ENCODE peak calls at places on chromosomes 5 and 9, in six cellular contexts. M is fibroblast of the aortic adventitia; O is CD8-positive, alpha-beta T cell; L is cardiac fibroblast; N is gastrocnemius medialis; A is WERI-Rb-1. B is an unnamed sample.

GRCh38 chr5:179261301-179262125 is 83.7 kb downstream of the ADAMTS2 start:
- DNase-seq in M (no peak), O (no peak), L (no peak), N (no peak), A (peak), B (peak)

GRCh38 chr5:139369181-139369580 is 13.9 kb downstream of the SLC23A1 start:
- DNase-seq in M (peak), O (no peak), L (peak), N (no peak), A (no peak), B (no peak)

GRCh38 chr5:144247131-144247530 is 76.5 kb downstream of the KCTD16 start:
- DNase-seq in M (no peak), O (no peak), L (no peak), N (no peak), A (no peak), B (no peak)

GRCh38 chr9:97363661-97364299 is 48.1 kb upstream of the TDRD7 start:
- DNase-seq in M (no peak), O (no peak), L (no peak), N (no peak), A (no peak), B (no peak)

GRCh38 chr5:80667384-80667783 is 12.6 kb upstream of the DHFR start:
- DNase-seq in M (no peak), O (no peak), L (no peak), N (no peak), A (no peak), B (no peak)

GRCh38 chr5:32232441-32233219 is 58.5 kb upstream of the GOLPH3 start:
- DNase-seq in M (peak), O (peak), L (peak), N (peak), A (peak), B (peak)

GRCh38 chr5:163309850-163310365 is 127.5 kb upstream of the CCNG1 start:
- DNase-seq in M (no peak), O (no peak), L (no peak), N (no peak), A (no peak), B (no peak)

GRCh38 chr5:78706381-78706780 is 57.8 kb upstream of the LHFPL2 start:
- DNase-seq in M (no peak), O (no peak), L (peak), N (no peak), A (no peak), B (no peak)

GRCh38 chr9:93826905-93827544 is 128.1 kb downstream of the BARX1 start:
- DNase-seq in M (no peak), O (no peak), L (no peak), N (no peak), A (peak), B (no peak)

GRCh38 chr9:78035369-78035993 is 3.9 kb upstream of the GNAQ start:
- DNase-seq in M (peak), O (peak), L (peak), N (peak), A (peak), B (peak)

GRCh38 chr9:74672237-74672636 is 175.1 kb downstream of the RORB start:
- DNase-seq in M (no peak), O (no peak), L (no peak), N (no peak), A (no peak), B (no peak)

GRCh38 chr9:98502976-98503325 is 205.8 kb downstream of the GABBR2 start:
- DNase-seq in M (peak), O (no peak), L (peak), N (no peak), A (no peak), B (no peak)

GRCh38 chr9:133528887-133529262 is 4.1 kb upstream of the MYMK start:
- DNase-seq in M (no peak), O (no peak), L (no peak), N (no peak), A (peak), B (no peak)
- H3K4me3 ChIP-seq in M (no peak), O (no peak), L (no peak), N (no peak), A (no peak), B (no peak)

DNA sequence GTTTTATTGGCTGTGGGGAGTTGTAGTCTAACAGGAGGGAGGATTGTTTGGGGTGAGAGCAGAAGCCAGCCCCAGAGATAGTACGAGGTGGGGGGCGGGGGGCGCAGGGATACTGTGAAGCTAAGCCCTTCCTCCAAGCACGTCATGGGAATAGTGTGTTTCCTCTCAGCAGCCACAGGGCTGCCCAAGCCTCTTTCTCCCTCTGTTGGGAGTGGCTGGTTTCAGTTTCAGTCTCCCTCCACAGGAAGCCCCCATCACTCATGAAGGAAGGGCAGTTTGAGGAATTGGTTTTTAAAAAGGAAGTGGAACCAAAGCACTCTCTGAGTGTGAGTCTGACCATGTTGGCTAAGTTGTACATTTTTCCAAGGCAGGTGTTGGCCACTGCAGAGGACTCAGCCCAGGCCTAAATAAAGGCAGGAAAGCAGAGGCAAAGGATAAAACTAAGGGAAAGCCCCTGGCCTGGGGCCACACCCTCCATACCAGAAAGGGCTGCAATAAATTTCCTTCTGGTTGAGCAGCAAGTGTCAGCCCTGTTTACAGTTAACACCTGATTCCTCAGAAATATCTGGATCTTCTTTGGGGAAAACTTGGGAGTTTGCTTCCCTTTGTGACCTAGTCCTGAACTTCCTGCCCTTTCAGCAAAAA is 3.2 kb downstream of the RAB24 start:
- DNase-seq in M (peak), O (peak), L (peak), N (no peak), A (no peak), B (no peak)
- TF ChIP-seq CTCF in M (peak), O (no peak), L (peak), N (no peak), A (no peak), B (peak)

GRCh38 chr9:121288874-121289553 is 21.1 kb downstream of the GSN start:
- DNase-seq in M (peak), O (no peak), L (peak), N (peak), A (peak), B (no peak)
- H3K4me3 ChIP-seq in M (peak), O (no peak), L (no peak), N (no peak), A (no peak), B (no peak)

GRCh38 chr5:114447084-114447773 is 85.4 kb downstream of the KCNN2 start:
- DNase-seq in M (no peak), O (no peak), L (peak), N (no peak), A (no peak), B (no peak)
- TF ChIP-seq CTCF in M (peak), O (no peak), L (peak), N (no peak), A (peak), B (peak)

GRCh38 chr9:137452761-137453642 is 6.1 kb downstream of the NSMF start:
- DNase-seq in M (no peak), O (no peak), L (no peak), N (no peak), A (no peak), B (peak)
- H3K4me3 ChIP-seq in M (no peak), O (no peak), L (no peak), N (no peak), A (no peak), B (no peak)

DNA sequence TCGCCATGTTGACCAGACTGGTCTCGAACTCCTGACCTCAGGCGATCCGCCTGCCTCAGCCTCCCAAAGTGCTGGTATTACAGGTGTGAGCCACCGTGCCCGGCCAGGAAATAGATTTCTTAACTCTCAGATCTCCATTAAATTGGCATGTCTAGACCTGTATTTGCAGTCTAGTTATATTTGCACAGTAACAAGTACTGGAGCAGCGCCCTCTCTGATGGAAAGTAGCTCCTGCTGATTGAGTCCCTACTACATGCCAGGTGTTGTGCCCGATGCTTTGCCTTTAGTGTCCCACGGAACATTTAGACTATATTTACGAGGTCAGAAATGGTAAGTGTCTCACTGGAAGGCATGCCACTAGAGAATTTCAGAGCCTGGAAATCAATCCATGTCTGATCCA is 15.8 kb upstream of the TMED9 start:
- DNase-seq in M (no peak), O (no peak), L (no peak), N (no peak), A (no peak), B (no peak)
- TF ChIP-seq CTCF in M (no peak), O (no peak), L (no peak), N (no peak), A (no peak), B (no peak)